ENCODE peak calls at places on chromosomes 3 and 15, in nine cellular contexts. One of them, this sample, is unnamed.

GRCh38 chr3:15932348-15933300 is 134.8 kb upstream of the ANKRD28 start:
- DNase-seq in pancreas: no peak
- DNase-seq in HCT116: no peak
- DNase-seq in dorsolateral prefrontal cortex: peak; percentile 16
- DNase-seq in CD4-positive, alpha-beta memory T cell: no peak
- DNase-seq in right atrium auricular region: no peak
- DNase-seq in stomach: no peak
- DNase-seq in RWPE1: no peak
- DNase-seq in Karpas-422: no peak
- DNase-seq in this sample: no peak

GRCh38 chr3:46449755-46450552 is 14.8 kb downstream of the LTF start:
- DNase-seq in dorsolateral prefrontal cortex: no peak
- DNase-seq in pancreas: no peak
- DNase-seq in stomach: no peak
- DNase-seq in CD4-positive, alpha-beta memory T cell: no peak
- DNase-seq in RWPE1: peak; percentile 10
- DNase-seq in right atrium auricular region: peak; percentile 34
- DNase-seq in Karpas-422: peak; percentile 52
- DNase-seq in HCT116: peak; percentile 24
- DNase-seq in this sample: no peak

GRCh38 chr3:149042766-149043386 is 43.5 kb downstream of the HLTF start:
- DNase-seq in dorsolateral prefrontal cortex: no peak
- DNase-seq in stomach: no peak
- DNase-seq in HCT116: no peak
- DNase-seq in RWPE1: no peak
- DNase-seq in Karpas-422: no peak
- DNase-seq in CD4-positive, alpha-beta memory T cell: no peak
- DNase-seq in pancreas: no peak
- DNase-seq in right atrium auricular region: no peak
- DNase-seq in this sample: no peak

GRCh38 chr3:126305427-126305826 is 51.8 kb downstream of the KLF15 start:
- DNase-seq in RWPE1: no peak
- DNase-seq in right atrium auricular region: no peak
- DNase-seq in HCT116: no peak
- DNase-seq in pancreas: no peak
- DNase-seq in CD4-positive, alpha-beta memory T cell: no peak
- DNase-seq in Karpas-422: no peak
- DNase-seq in stomach: no peak
- DNase-seq in dorsolateral prefrontal cortex: no peak
- DNase-seq in this sample: no peak

GRCh38 chr3:46228259-46229222 is 13.7 kb upstream of the CCR3 start:
- DNase-seq in right atrium auricular region: no peak
- DNase-seq in Karpas-422: no peak
- DNase-seq in dorsolateral prefrontal cortex: no peak
- DNase-seq in pancreas: no peak
- DNase-seq in RWPE1: peak; percentile 59
- DNase-seq in CD4-positive, alpha-beta memory T cell: no peak
- DNase-seq in HCT116: no peak
- DNase-seq in stomach: no peak
- DNase-seq in this sample: no peak

GRCh38 chr3:46017720-46018119 is 9.6 kb downstream of the XCR1 start:
- DNase-seq in stomach: no peak
- DNase-seq in pancreas: no peak
- DNase-seq in Karpas-422: no peak
- DNase-seq in RWPE1: no peak
- DNase-seq in right atrium auricular region: peak; percentile 65
- DNase-seq in dorsolateral prefrontal cortex: no peak
- DNase-seq in HCT116: no peak
- DNase-seq in CD4-positive, alpha-beta memory T cell: no peak
- DNase-seq in this sample: no peak

GRCh38 chr3:161415506-161416231 is 44.4 kb upstream of the SPTSSB start:
- DNase-seq in RWPE1: peak; percentile 48
- DNase-seq in right atrium auricular region: no peak
- DNase-seq in Karpas-422: no peak
- DNase-seq in dorsolateral prefrontal cortex: no peak
- DNase-seq in stomach: peak; percentile 35
- DNase-seq in pancreas: peak; percentile 28
- DNase-seq in CD4-positive, alpha-beta memory T cell: no peak
- DNase-seq in HCT116: no peak
- DNase-seq in this sample: no peak

GRCh38 chr15:98621021-98621420 is 27.3 kb upstream of the IGF1R start:
- DNase-seq in right atrium auricular region: no peak
- DNase-seq in HCT116: no peak
- DNase-seq in pancreas: no peak
- DNase-seq in RWPE1: no peak
- DNase-seq in Karpas-422: no peak
- DNase-seq in CD4-positive, alpha-beta memory T cell: no peak
- DNase-seq in stomach: no peak
- DNase-seq in dorsolateral prefrontal cortex: no peak
- DNase-seq in this sample: no peak

GRCh38 chr3:192409838-192410683 is 317.3 kb downstream of the FGF12 start:
- DNase-seq in HCT116: no peak
- DNase-seq in dorsolateral prefrontal cortex: peak; percentile 17
- DNase-seq in RWPE1: peak; percentile 13
- DNase-seq in stomach: no peak
- DNase-seq in CD4-positive, alpha-beta memory T cell: no peak
- DNase-seq in Karpas-422: no peak
- DNase-seq in pancreas: no peak
- DNase-seq in right atrium auricular region: no peak
- DNase-seq in this sample: peak; percentile 40

GRCh38 chr3:141454906-141455602 is 31.8 kb upstream of the RASA2 start:
- DNase-seq in stomach: no peak
- DNase-seq in HCT116: peak; percentile 70
- DNase-seq in right atrium auricular region: no peak
- DNase-seq in RWPE1: peak; percentile 87
- DNase-seq in pancreas: no peak
- DNase-seq in Karpas-422: peak; percentile 89
- DNase-seq in CD4-positive, alpha-beta memory T cell: peak; percentile 50
- DNase-seq in dorsolateral prefrontal cortex: no peak
- DNase-seq in this sample: no peak

GRCh38 chr3:182693723-182694122 is 99.6 kb upstream of the ATP11B start:
- DNase-seq in RWPE1: no peak
- DNase-seq in Karpas-422: no peak
- DNase-seq in dorsolateral prefrontal cortex: no peak
- DNase-seq in right atrium auricular region: no peak
- DNase-seq in CD4-positive, alpha-beta memory T cell: no peak
- DNase-seq in pancreas: no peak
- DNase-seq in HCT116: no peak
- DNase-seq in stomach: no peak
- DNase-seq in this sample: no peak
- H3K27ac ChIP-seq in RWPE1: no peak overlapping the region
- H3K27ac ChIP-seq in Karpas-422: no peak overlapping the region
- H3K27ac ChIP-seq in dorsolateral prefrontal cortex: no peak overlapping the region
- H3K27ac ChIP-seq in right atrium auricular region: no peak overlapping the region
- H3K27ac ChIP-seq in CD4-positive, alpha-beta memory T cell: no peak overlapping the region
- H3K27ac ChIP-seq in pancreas: no peak overlapping the region
- H3K27ac ChIP-seq in HCT116: no peak overlapping the region
- H3K27ac ChIP-seq in stomach: no peak overlapping the region
- H3K27ac ChIP-seq in this sample: no peak overlapping the region

GRCh38 chr3:179181993-179182551 is 33.9 kb downstream of the PIK3CA start:
- DNase-seq in stomach: no peak
- DNase-seq in Karpas-422: no peak
- DNase-seq in pancreas: no peak
- DNase-seq in HCT116: no peak
- DNase-seq in CD4-positive, alpha-beta memory T cell: no peak
- DNase-seq in right atrium auricular region: no peak
- DNase-seq in dorsolateral prefrontal cortex: no peak
- DNase-seq in RWPE1: no peak
- DNase-seq in this sample: no peak

GRCh38 chr3:179189764-179190163 is 41.6 kb downstream of the PIK3CA start:
- DNase-seq in pancreas: no peak
- DNase-seq in stomach: no peak
- DNase-seq in HCT116: no peak
- DNase-seq in right atrium auricular region: no peak
- DNase-seq in Karpas-422: no peak
- DNase-seq in dorsolateral prefrontal cortex: no peak
- DNase-seq in CD4-positive, alpha-beta memory T cell: no peak
- DNase-seq in RWPE1: no peak
- DNase-seq in this sample: no peak

GRCh38 chr3:179181021-179181472 is 32.9 kb downstream of the PIK3CA start:
- DNase-seq in Karpas-422: no peak
- DNase-seq in right atrium auricular region: no peak
- DNase-seq in CD4-positive, alpha-beta memory T cell: no peak
- DNase-seq in HCT116: no peak
- DNase-seq in pancreas: no peak
- DNase-seq in dorsolateral prefrontal cortex: no peak
- DNase-seq in stomach: no peak
- DNase-seq in RWPE1: peak; percentile 13
- DNase-seq in this sample: no peak

GRCh38 chr3:179182892-179183291 is 34.7 kb downstream of the PIK3CA start:
- DNase-seq in pancreas: no peak
- DNase-seq in right atrium auricular region: no peak
- DNase-seq in HCT116: no peak
- DNase-seq in CD4-positive, alpha-beta memory T cell: no peak
- DNase-seq in stomach: no peak
- DNase-seq in Karpas-422: no peak
- DNase-seq in dorsolateral prefrontal cortex: no peak
- DNase-seq in RWPE1: no peak
- DNase-seq in this sample: no peak

GRCh38 chr3:179186426-179186825 is 38.3 kb downstream of the PIK3CA start:
- DNase-seq in HCT116: no peak
- DNase-seq in CD4-positive, alpha-beta memory T cell: no peak
- DNase-seq in right atrium auricular region: no peak
- DNase-seq in dorsolateral prefrontal cortex: no peak
- DNase-seq in Karpas-422: no peak
- DNase-seq in pancreas: no peak
- DNase-seq in RWPE1: no peak
- DNase-seq in stomach: no peak
- DNase-seq in this sample: no peak
- H3K27ac ChIP-seq in HCT116: no peak overlapping the region
- H3K27ac ChIP-seq in CD4-positive, alpha-beta memory T cell: no peak overlapping the region
- H3K27ac ChIP-seq in right atrium auricular region: no peak overlapping the region
- H3K27ac ChIP-seq in dorsolateral prefrontal cortex: no peak overlapping the region
- H3K27ac ChIP-seq in Karpas-422: no peak overlapping the region
- H3K27ac ChIP-seq in pancreas: no peak overlapping the region
- H3K27ac ChIP-seq in RWPE1: no peak overlapping the region
- H3K27ac ChIP-seq in stomach: no peak overlapping the region
- H3K27ac ChIP-seq in this sample: no peak overlapping the region

DNA sequence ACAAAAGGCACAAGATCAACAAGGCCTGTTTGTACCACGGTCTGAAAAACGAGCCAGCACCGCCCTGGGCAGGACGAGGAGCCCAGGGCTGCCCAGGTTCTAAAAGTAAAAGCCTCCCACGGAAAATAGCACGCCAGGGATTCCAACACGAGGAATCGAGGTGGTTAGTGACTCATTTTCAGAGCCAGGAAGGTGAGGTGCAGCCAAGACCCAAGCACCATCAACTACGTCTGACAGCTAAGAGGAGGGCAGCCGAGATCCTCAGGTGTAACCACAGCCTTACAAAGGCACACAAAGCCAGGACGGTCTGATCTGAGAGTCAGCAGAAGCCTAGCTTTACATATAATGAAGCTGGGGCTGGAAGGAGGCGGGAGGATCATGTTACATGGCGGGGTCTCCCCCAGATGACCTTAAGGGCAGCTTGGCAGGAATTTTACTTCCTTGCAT is 52.5 kb downstream of the ATP10A start:
- DNase-seq in RWPE1: no peak
- DNase-seq in right atrium auricular region: no peak
- DNase-seq in Karpas-422: no peak
- DNase-seq in CD4-positive, alpha-beta memory T cell: peak; percentile 63
- DNase-seq in dorsolateral prefrontal cortex: no peak
- DNase-seq in pancreas: no peak
- DNase-seq in stomach: no peak
- DNase-seq in HCT116: no peak
- DNase-seq in this sample: no peak
- H3K27ac ChIP-seq in RWPE1: no peak overlapping the region
- H3K27ac ChIP-seq in right atrium auricular region: no peak overlapping the region
- H3K27ac ChIP-seq in Karpas-422: no peak overlapping the region
- H3K27ac ChIP-seq in CD4-positive, alpha-beta memory T cell: no peak overlapping the region
- H3K27ac ChIP-seq in dorsolateral prefrontal cortex: no peak overlapping the region
- H3K27ac ChIP-seq in pancreas: no peak overlapping the region
- H3K27ac ChIP-seq in stomach: no peak overlapping the region
- H3K27ac ChIP-seq in HCT116: no peak overlapping the region
- H3K27ac ChIP-seq in this sample: no peak overlapping the region

GRCh38 chr15:88139936-88140335 is 116.6 kb downstream of the NTRK3 start:
- DNase-seq in HCT116: no peak
- DNase-seq in pancreas: no peak
- DNase-seq in CD4-positive, alpha-beta memory T cell: no peak
- DNase-seq in Karpas-422: no peak
- DNase-seq in dorsolateral prefrontal cortex: no peak
- DNase-seq in stomach: no peak
- DNase-seq in right atrium auricular region: no peak
- DNase-seq in RWPE1: no peak
- DNase-seq in this sample: no peak
- H3K27ac ChIP-seq in HCT116: no peak overlapping the region
- H3K27ac ChIP-seq in pancreas: no peak overlapping the region
- H3K27ac ChIP-seq in CD4-positive, alpha-beta memory T cell: no peak overlapping the region
- H3K27ac ChIP-seq in Karpas-422: no peak overlapping the region
- H3K27ac ChIP-seq in dorsolateral prefrontal cortex: no peak overlapping the region
- H3K27ac ChIP-seq in stomach: no peak overlapping the region
- H3K27ac ChIP-seq in right atrium auricular region: no peak overlapping the region
- H3K27ac ChIP-seq in RWPE1: no peak overlapping the region
- H3K27ac ChIP-seq in this sample: no peak overlapping the region

GRCh38 chr3:134360046-134360445 is 14.2 kb downstream of the AMOTL2 start:
- DNase-seq in RWPE1: no peak
- DNase-seq in right atrium auricular region: no peak
- DNase-seq in CD4-positive, alpha-beta memory T cell: no peak
- DNase-seq in dorsolateral prefrontal cortex: no peak
- DNase-seq in stomach: no peak
- DNase-seq in HCT116: no peak
- DNase-seq in Karpas-422: no peak
- DNase-seq in pancreas: no peak
- DNase-seq in this sample: no peak
- H3K27ac ChIP-seq in RWPE1: peak overlapping the region; percentile 97
- H3K27ac ChIP-seq in right atrium auricular region: peak overlapping the region; percentile 100
- H3K27ac ChIP-seq in CD4-positive, alpha-beta memory T cell: no peak overlapping the region
- H3K27ac ChIP-seq in dorsolateral prefrontal cortex: peak overlapping the region; percentile 99
- H3K27ac ChIP-seq in stomach: peak overlapping the region; percentile 99
- H3K27ac ChIP-seq in HCT116: peak overlapping the region; percentile 16
- H3K27ac ChIP-seq in Karpas-422: no peak overlapping the region
- H3K27ac ChIP-seq in pancreas: no peak overlapping the region
- H3K27ac ChIP-seq in this sample: peak overlapping the region; percentile 83

DNA sequence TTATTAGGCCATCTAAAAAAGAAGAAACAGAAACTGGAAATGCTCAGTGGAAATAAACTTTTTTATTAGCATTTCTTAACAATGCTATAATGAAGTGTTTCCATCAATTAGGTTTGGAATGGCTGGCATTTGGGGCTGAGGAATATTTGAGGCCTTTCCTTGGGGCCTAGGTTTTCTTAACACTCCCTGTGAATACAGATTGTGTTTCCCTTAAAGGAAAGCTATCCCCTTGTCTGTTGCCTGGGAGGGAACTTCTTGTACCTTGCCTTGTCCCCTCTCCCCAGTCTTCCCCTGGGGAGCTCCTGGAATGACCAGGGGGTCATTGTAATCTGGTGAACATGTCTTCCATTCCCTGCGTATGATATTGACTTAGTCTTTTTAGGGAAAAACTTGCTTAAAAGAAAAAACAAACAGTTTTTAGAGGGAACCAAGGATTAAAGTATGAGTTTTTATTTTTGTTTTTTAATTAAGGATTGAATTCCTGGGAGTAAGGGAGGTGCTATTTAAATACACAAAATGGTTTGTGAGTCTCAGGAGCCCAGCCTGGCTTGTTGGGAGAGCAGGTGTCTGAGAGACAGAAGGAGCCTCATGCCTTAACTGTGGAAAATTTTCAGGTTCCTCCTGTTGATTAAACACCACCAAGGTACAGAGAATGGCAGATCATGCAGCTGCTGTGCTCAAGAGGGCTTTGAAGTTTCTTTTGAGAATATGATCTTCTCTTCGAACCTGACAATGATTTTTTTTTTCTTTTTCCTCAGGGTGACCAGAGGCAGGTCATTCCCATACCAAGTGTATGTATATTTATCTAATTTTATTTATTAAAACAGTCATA is 34.0 kb upstream of the VILL start:
- DNase-seq in right atrium auricular region: no peak
- DNase-seq in dorsolateral prefrontal cortex: no peak
- DNase-seq in HCT116: no peak
- DNase-seq in RWPE1: no peak
- DNase-seq in Karpas-422: no peak
- DNase-seq in stomach: no peak
- DNase-seq in pancreas: no peak
- DNase-seq in CD4-positive, alpha-beta memory T cell: no peak
- DNase-seq in this sample: no peak
- H3K27ac ChIP-seq in right atrium auricular region: peak overlapping the region; percentile 69
- H3K27ac ChIP-seq in dorsolateral prefrontal cortex: peak overlapping the region; percentile 24
- H3K27ac ChIP-seq in HCT116: no peak overlapping the region
- H3K27ac ChIP-seq in RWPE1: no peak overlapping the region
- H3K27ac ChIP-seq in Karpas-422: no peak overlapping the region
- H3K27ac ChIP-seq in stomach: peak overlapping the region; percentile 78
- H3K27ac ChIP-seq in pancreas: no peak overlapping the region
- H3K27ac ChIP-seq in CD4-positive, alpha-beta memory T cell: no peak overlapping the region
- H3K27ac ChIP-seq in this sample: peak overlapping the region; percentile 79